ENCODE peak calls at places on chromosome 16, in six cellular contexts. K is cardiac fibroblast, D is HTR-8/SVneo, Q is epithelial cell of esophagus, B is G401, F is left cardiac atrium. N is an unnamed sample.

GRCh38 chr16:14564881-14565687 is 65.0 kb downstream of the PARN start:
- DNase-seq in K (peak), D (no peak), Q (peak), B (no peak), F (no peak), N (no peak)

GRCh38 chr16:9042943-9043680 is 48.3 kb upstream of the HAPSTR1 start:
- DNase-seq in K (peak), D (no peak), Q (no peak), B (no peak), F (no peak), N (peak)

GRCh38 chr16:88383401-88384221 is 852 bp downstream of the ZNF469 start:
- DNase-seq in K (peak), D (peak), Q (no peak), B (no peak), F (no peak), N (peak)

GRCh38 chr16:805474-805873 is 4.9 kb upstream of the GNG13 start:
- DNase-seq in K (no peak), D (no peak), Q (no peak), B (no peak), F (no peak), N (no peak)

GRCh38 chr16:89921699-89922476 is 1.3 kb upstream of the TUBB3 start:
- DNase-seq in K (peak), D (peak), Q (peak), B (peak), F (peak), N (peak)

GRCh38 chr16:65294708-65295107 is 172.8 kb upstream of the CDH11 start:
- DNase-seq in K (no peak), D (no peak), Q (no peak), B (no peak), F (no peak), N (no peak)

GRCh38 chr16:31092330-31092729 is 2.3 kb downstream of the VKORC1 start:
- DNase-seq in K (no peak), D (no peak), Q (no peak), B (no peak), F (no peak), N (no peak)

GRCh38 chr16:50781043-50781442 is 39.2 kb downstream of the CYLD start:
- DNase-seq in K (no peak), D (no peak), Q (peak), B (no peak), F (no peak), N (no peak)

GRCh38 chr16:82509636-82510035 is 117.1 kb upstream of the CDH13 start:
- DNase-seq in K (no peak), D (no peak), Q (no peak), B (no peak), F (no peak), N (no peak)

GRCh38 chr16:81448154-81449131 is 3.8 kb downstream of the CMIP start:
- DNase-seq in K (no peak), D (no peak), Q (peak), B (no peak), F (no peak), N (no peak)

GRCh38 chr16:64499211-64499610 is 622.7 kb downstream of the CDH11 start:
- DNase-seq in K (no peak), D (no peak), Q (no peak), B (no peak), F (no peak), N (no peak)

GRCh38 chr16:85402910-85403692 is 210.0 kb upstream of the GSE1 start:
- DNase-seq in K (peak), D (no peak), Q (peak), B (no peak), F (peak), N (peak)

GRCh38 chr16:1345087-1345486 is 6.6 kb downstream of the TSR3 start:
- DNase-seq in K (no peak), D (no peak), Q (no peak), B (no peak), F (no peak), N (no peak)

GRCh38 chr16:88013091-88013609 is 61.9 kb downstream of the BANP start:
- DNase-seq in K (no peak), D (no peak), Q (peak), B (no peak), F (no peak), N (no peak)

GRCh38 chr16:75483222-75483621 is 12.0 kb downstream of the CHST6 start:
- DNase-seq in K (peak), D (peak), Q (peak), B (no peak), F (no peak), N (no peak)

GRCh38 chr16:22252317-22252716 is 44.9 kb upstream of the POLR3E start:
- DNase-seq in K (no peak), D (no peak), Q (no peak), B (no peak), F (no peak), N (no peak)

GRCh38 chr16:75644240-75645012 is 3.0 kb downstream of the KARS1 start:
- DNase-seq in K (no peak), D (no peak), Q (peak), B (no peak), F (no peak), N (no peak)

GRCh38 chr16:80824623-80825364 is 20.4 kb upstream of the CDYL2 start:
- DNase-seq in K (peak), D (peak), Q (peak), B (peak), F (no peak), N (peak)

GRCh38 chr16:67397451-67397801 is 4.1 kb upstream of the TPPP3 start:
- DNase-seq in K (no peak), D (no peak), Q (no peak), B (no peak), F (peak), N (peak)

GRCh38 chr16:10151718-10152117 is 30.5 kb downstream of the GRIN2A start:
- DNase-seq in K (no peak), D (no peak), Q (no peak), B (no peak), F (no peak), N (no peak)

GRCh38 chr16:51267676-51268075 is 116.6 kb upstream of the SALL1 start:
- DNase-seq in K (no peak), D (no peak), Q (no peak), B (no peak), F (no peak), N (no peak)